ENCODE peak calls at places on chromosomes 12 and 14, in nine cellular contexts. L is kidney epithelial cell, S is BJ, Z is heart right ventricle, J is fibroblast of pulmonary artery, P is GM12864, K is cardiac fibroblast, I is SJSA1, F is IMR-90. O is an unnamed sample.

GRCh38 chr14:56002876-56003625 is 115.2 kb upstream of the PELI2 start:
- DNase-seq in L (no peak), S (no peak), Z (no peak), J (no peak), P (no peak), K (no peak), I (no peak), F (no peak), O (no peak)

GRCh38 chr12:1583421-1584078 is 10.8 kb downstream of the FBXL14 start:
- DNase-seq in L (no peak), S (no peak), Z (peak), J (peak), P (peak), K (peak), I (peak), F (peak), O (peak)

GRCh38 chr12:12685305-12685704 is 10.7 kb downstream of the GPR19 start:
- DNase-seq in L (no peak), S (no peak), Z (no peak), J (no peak), P (no peak), K (no peak), I (no peak), F (no peak), O (no peak)

GRCh38 chr12:83865431-83865830 is 1047.2 kb downstream of the SLC6A15 start:
- DNase-seq in L (no peak), S (no peak), Z (no peak), J (no peak), P (no peak), K (no peak), I (no peak), F (no peak), O (no peak)

GRCh38 chr12:65666876-65667275 is 157.4 kb upstream of the HMGA2 start:
- DNase-seq in L (no peak), S (no peak), Z (no peak), J (no peak), P (no peak), K (peak), I (no peak), F (peak), O (peak)

GRCh38 chr12:131912526-131913274 is 16.4 kb upstream of the PUS1 start:
- DNase-seq in L (no peak), S (peak), Z (peak), J (peak), P (no peak), K (peak), I (peak), F (peak), O (peak)

GRCh38 chr14:93113678-93114067 is 2.1 kb downstream of the ITPK1 start:
- DNase-seq in L (no peak), S (no peak), Z (no peak), J (no peak), P (no peak), K (no peak), I (no peak), F (no peak), O (no peak)

GRCh38 chr12:60269611-60270269 is 673.9 kb downstream of the SLC16A7 start:
- DNase-seq in L (no peak), S (no peak), Z (no peak), J (no peak), P (no peak), K (no peak), I (no peak), F (no peak), O (no peak)

GRCh38 chr12:26493656-26494055 is 298.3 kb downstream of the SSPN start:
- DNase-seq in L (peak), S (no peak), Z (no peak), J (no peak), P (no peak), K (no peak), I (no peak), F (no peak), O (no peak)

DNA sequence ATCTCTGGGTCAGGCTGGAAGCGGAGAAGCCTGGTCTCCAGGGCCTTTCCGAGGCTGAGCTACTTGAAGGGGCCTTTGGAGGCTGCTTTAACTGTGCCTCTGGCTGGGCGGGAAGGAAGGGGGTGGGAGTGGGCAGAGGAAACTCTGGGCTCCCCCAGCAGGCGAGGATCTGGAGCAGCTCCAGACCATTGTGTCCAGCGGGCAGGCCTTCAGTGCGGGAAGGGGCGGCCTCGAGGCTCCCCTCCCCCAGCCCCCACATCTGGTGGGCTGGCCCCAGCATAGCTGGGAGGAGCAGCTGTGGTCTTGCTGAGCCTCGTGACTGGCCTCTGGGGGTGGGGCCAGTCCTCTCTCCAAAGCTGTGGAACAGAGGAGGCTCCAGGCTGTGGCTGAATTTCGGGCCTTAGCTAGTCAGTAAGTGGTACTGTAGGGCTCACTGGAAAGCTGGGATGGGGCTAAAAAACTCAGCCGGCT is 3.4 kb downstream of the TAMALIN start:
- DNase-seq in L (no peak), S (no peak), Z (peak), J (peak), P (no peak), K (peak), I (peak), F (peak), O (peak)
- H3K4me3 ChIP-seq in L (no peak), S (no peak), Z (peak), J (peak), P (no peak), K (peak), I (no peak), F (no peak), O (peak)

GRCh38 chr12:52877242-52877641 is 27.6 kb downstream of the KRT8 start:
- DNase-seq in L (no peak), S (no peak), Z (no peak), J (no peak), P (no peak), K (no peak), I (no peak), F (no peak), O (no peak)

GRCh38 chr12:52876371-52876770 is 27.6 kb upstream of the KRT78 start:
- DNase-seq in L (no peak), S (no peak), Z (no peak), J (no peak), P (no peak), K (no peak), I (no peak), F (no peak), O (no peak)

GRCh38 chr12:52878507-52879393 is 26.1 kb downstream of the KRT8 start:
- DNase-seq in L (no peak), S (no peak), Z (no peak), J (no peak), P (no peak), K (no peak), I (no peak), F (no peak), O (peak)

GRCh38 chr12:52874573-52875435 is 26.0 kb upstream of the KRT78 start:
- DNase-seq in L (no peak), S (no peak), Z (no peak), J (no peak), P (no peak), K (peak), I (no peak), F (no peak), O (no peak)

GRCh38 chr12:52879394-52880351 is 25.2 kb downstream of the KRT8 start:
- DNase-seq in L (peak), S (no peak), Z (peak), J (peak), P (no peak), K (peak), I (peak), F (peak), O (peak)
- H3K4me3 ChIP-seq in L (no peak), S (no peak), Z (peak), J (no peak), P (no peak), K (no peak), I (peak), F (no peak), O (peak)

GRCh38 chr14:101521306-101521935 is 39.9 kb upstream of the DIO3 start:
- DNase-seq in L (no peak), S (no peak), Z (no peak), J (no peak), P (no peak), K (no peak), I (no peak), F (no peak), O (no peak)
- H3K4me3 ChIP-seq in L (no peak), S (no peak), Z (no peak), J (no peak), P (no peak), K (no peak), I (no peak), F (no peak), O (no peak)

GRCh38 chr12:58575281-58575680 is 345.0 kb downstream of the LRIG3 start:
- DNase-seq in L (no peak), S (no peak), Z (no peak), J (peak), P (no peak), K (peak), I (no peak), F (peak), O (peak)

GRCh38 chr12:58576965-58577364 is 343.3 kb downstream of the LRIG3 start:
- DNase-seq in L (no peak), S (no peak), Z (no peak), J (no peak), P (no peak), K (no peak), I (no peak), F (no peak), O (no peak)

GRCh38 chr12:58580095-58580494 is 340.2 kb downstream of the LRIG3 start:
- DNase-seq in L (no peak), S (no peak), Z (no peak), J (no peak), P (no peak), K (no peak), I (no peak), F (peak), O (no peak)

DNA sequence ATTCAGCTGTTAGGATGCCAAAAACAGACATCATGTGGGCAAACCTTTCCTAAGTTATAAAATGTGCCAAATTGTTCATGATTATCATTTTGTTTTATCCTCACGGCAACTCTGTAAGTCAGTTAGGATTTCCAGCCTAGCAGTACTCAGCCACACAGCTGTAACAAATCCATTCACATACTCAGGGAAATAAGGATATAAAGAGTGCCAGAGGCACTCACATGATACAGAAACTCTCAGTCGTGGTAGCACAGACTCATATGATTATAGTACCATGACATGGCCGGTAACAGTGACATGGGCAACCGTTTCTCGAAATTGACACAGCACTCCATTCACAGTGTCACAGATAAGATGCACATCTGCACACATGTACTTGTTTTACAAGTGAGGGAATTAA is 344.2 kb downstream of the LRIG3 start:
- DNase-seq in L (no peak), S (no peak), Z (no peak), J (no peak), P (no peak), K (no peak), I (no peak), F (peak), O (no peak)
- H3K4me3 ChIP-seq in L (no peak), S (no peak), Z (no peak), J (no peak), P (no peak), K (no peak), I (no peak), F (no peak), O (no peak)

GRCh38 chr14:42078345-42078744 is 471.7 kb downstream of the LRFN5 start:
- DNase-seq in L (no peak), S (no peak), Z (no peak), J (no peak), P (no peak), K (no peak), I (no peak), F (no peak), O (no peak)
- H3K4me3 ChIP-seq in L (no peak), S (no peak), Z (no peak), J (no peak), P (no peak), K (no peak), I (no peak), F (no peak), O (no peak)

DNA sequence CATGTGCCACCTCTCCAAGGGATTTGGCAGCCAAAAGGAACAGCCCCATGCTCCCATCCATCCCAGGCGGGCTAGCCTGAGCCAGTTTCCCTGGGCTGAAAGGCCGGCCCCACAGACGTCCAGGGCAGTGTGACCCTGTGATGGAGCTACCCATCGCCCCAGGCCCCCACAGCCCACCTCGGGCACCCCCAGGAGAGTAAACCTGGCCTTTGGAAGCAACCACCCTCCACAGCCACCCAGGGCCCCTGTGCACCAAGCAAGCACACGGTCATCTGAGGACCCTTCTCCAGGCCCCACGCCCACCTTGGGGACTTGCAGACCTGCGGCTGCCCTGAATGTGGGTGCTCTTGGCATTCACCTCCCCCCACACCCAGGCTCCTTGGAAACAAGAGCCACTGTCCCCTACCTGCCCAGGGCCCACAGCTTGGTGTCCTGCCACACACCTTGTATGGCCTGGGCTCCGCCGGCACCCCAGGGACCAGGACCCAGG is 8.4 kb downstream of the AHNAK2 start:
- DNase-seq in L (no peak), S (no peak), Z (no peak), J (no peak), P (no peak), K (no peak), I (no peak), F (no peak), O (no peak)
- H3K4me3 ChIP-seq in L (no peak), S (peak), Z (no peak), J (peak), P (no peak), K (peak), I (peak), F (no peak), O (peak)

GRCh38 chr12:56448860-56449621 is at the start of gene TIMELESS:
- DNase-seq in L (peak), S (peak), Z (peak), J (peak), P (peak), K (peak), I (peak), F (peak), O (peak)

GRCh38 chr12:56449622-56449984 is 377 bp upstream of the TIMELESS start:
- DNase-seq in L (no peak), S (no peak), Z (no peak), J (no peak), P (no peak), K (no peak), I (no peak), F (no peak), O (no peak)

GRCh38 chr12:56450241-56450640 is 1.0 kb upstream of the TIMELESS start:
- DNase-seq in L (no peak), S (no peak), Z (no peak), J (no peak), P (no peak), K (no peak), I (no peak), F (no peak), O (no peak)

GRCh38 chr12:56454557-56454956 is at the start of gene MIP:
- DNase-seq in L (no peak), S (no peak), Z (no peak), J (no peak), P (no peak), K (no peak), I (no peak), F (no peak), O (no peak)

GRCh38 chr12:56451147-56451546 is 1.9 kb upstream of the TIMELESS start:
- DNase-seq in L (no peak), S (no peak), Z (no peak), J (no peak), P (no peak), K (no peak), I (no peak), F (no peak), O (no peak)
- H3K4me3 ChIP-seq in L (no peak), S (no peak), Z (no peak), J (no peak), P (no peak), K (no peak), I (no peak), F (no peak), O (no peak)

O was measured in fibroblast of villous mesenchyme.